ENCODE peak calls at places on chromosome 11, in eight cellular contexts. U is GM12865; T is heart left ventricle; A is mucosa of descending colon; H is epithelial cell of esophagus; Y is cardiac fibroblast; V is CD4-positive, alpha-beta T cell; R is A673. Q is an unnamed sample.

GRCh38 chr11:128905345-128906184 is 14.4 kb downstream of the KCNJ5 start:
- DNase-seq in U (peak), T (peak), A (peak), H (peak), Y (peak), V (peak), R (peak), Q (peak)

GRCh38 chr11:2233693-2234455 is 36.5 kb downstream of the ASCL2 start:
- DNase-seq in U (no peak), T (no peak), A (no peak), H (no peak), Y (no peak), V (no peak), R (no peak), Q (no peak)

GRCh38 chr11:4459470-4459869 is 10.4 kb downstream of the OR52K2 start:
- DNase-seq in U (peak), T (no peak), A (no peak), H (peak), Y (peak), V (no peak), R (no peak), Q (no peak)

GRCh38 chr11:24900960-24901549 is 404.2 kb downstream of the LUZP2 start:
- DNase-seq in U (no peak), T (no peak), A (no peak), H (no peak), Y (no peak), V (no peak), R (no peak), Q (no peak)

GRCh38 chr11:47400813-47401279 is 7.5 kb upstream of the SLC39A13 start:
- DNase-seq in U (peak), T (no peak), A (no peak), H (peak), Y (no peak), V (no peak), R (no peak), Q (no peak)

GRCh38 chr11:116703421-116703820 is 69.4 kb downstream of the BUD13 start:
- DNase-seq in U (no peak), T (no peak), A (no peak), H (no peak), Y (no peak), V (no peak), R (no peak), Q (no peak)

GRCh38 chr11:11641581-11641980 is 19.8 kb upstream of the GALNT18 start:
- DNase-seq in U (no peak), T (no peak), A (no peak), H (peak), Y (no peak), V (no peak), R (no peak), Q (no peak)

GRCh38 chr11:72553748-72554147 is 119.4 kb upstream of the CLPB start:
- DNase-seq in U (peak), T (no peak), A (no peak), H (no peak), Y (no peak), V (no peak), R (peak), Q (no peak)

GRCh38 chr11:109892321-109892794 is 200.8 kb upstream of the ZC3H12C start:
- DNase-seq in U (no peak), T (no peak), A (no peak), H (peak), Y (peak), V (no peak), R (no peak), Q (no peak)

GRCh38 chr11:75499423-75500305 is 26.1 kb downstream of the GDPD5 start:
- DNase-seq in U (no peak), T (no peak), A (no peak), H (peak), Y (peak), V (no peak), R (no peak), Q (no peak)

GRCh38 chr11:133926466-133927246 is 30.1 kb downstream of the IGSF9B start:
- DNase-seq in U (no peak), T (peak), A (no peak), H (no peak), Y (no peak), V (no peak), R (no peak), Q (no peak)

GRCh38 chr11:123235117-123235686 is 40.2 kb upstream of the CLMP start:
- DNase-seq in U (peak), T (peak), A (no peak), H (no peak), Y (peak), V (peak), R (peak), Q (no peak)

GRCh38 chr11:62552931-62553838 is 6.6 kb upstream of the AHNAK start:
- DNase-seq in U (peak), T (peak), A (peak), H (peak), Y (peak), V (peak), R (peak), Q (no peak)

GRCh38 chr11:12382451-12382850 is 5.1 kb downstream of the PARVA start:
- DNase-seq in U (no peak), T (no peak), A (no peak), H (no peak), Y (peak), V (no peak), R (no peak), Q (no peak)

GRCh38 chr11:5486003-5486402 is 2.5 kb upstream of the OR52D1 start:
- DNase-seq in U (no peak), T (no peak), A (no peak), H (no peak), Y (no peak), V (no peak), R (no peak), Q (no peak)

GRCh38 chr11:58286249-58286648 is 18.2 kb upstream of the OR10W1 start:
- DNase-seq in U (peak), T (no peak), A (no peak), H (peak), Y (peak), V (no peak), R (peak), Q (peak)

GRCh38 chr11:76806608-76807205 is 23.6 kb downstream of the TSKU start:
- DNase-seq in U (no peak), T (no peak), A (no peak), H (no peak), Y (no peak), V (no peak), R (no peak), Q (no peak)

DNA sequence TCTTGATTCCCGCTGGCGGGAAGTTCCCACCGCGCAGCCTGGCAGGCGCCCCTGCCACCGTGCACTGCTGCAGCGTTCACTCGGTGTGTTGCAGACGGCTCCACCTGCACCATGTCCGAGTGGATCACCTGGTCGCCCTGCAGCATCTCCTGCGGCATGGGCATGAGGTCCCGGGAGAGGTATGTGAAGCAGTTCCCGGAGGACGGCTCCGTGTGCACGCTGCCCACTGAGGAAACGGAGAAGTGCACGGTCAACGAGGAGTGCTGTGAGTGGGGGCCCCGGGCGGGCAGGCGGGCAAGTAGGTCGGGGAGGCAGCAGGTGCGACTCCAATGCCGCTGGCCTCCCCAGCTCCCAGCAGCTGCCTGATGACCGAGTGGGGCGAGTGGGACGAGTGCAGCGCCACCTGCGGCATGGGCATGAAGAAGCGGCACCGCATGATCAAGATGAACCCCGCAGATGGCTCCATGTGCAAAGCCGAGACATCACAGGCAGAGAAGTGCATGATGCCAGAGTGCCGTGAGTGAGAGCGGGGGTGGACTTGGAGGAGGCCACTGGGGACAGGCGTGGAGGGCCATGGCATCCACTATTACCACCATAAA is 99.7 kb downstream of the RRAS2 start:
- DNase-seq in U (no peak), T (no peak), A (peak), H (no peak), Y (no peak), V (no peak), R (no peak), Q (no peak)
- TF ChIP-seq CTCF in U (no peak), T (no peak), A (no peak), H (peak), Y (no peak), V (no peak), R (no peak), Q (no peak)

GRCh38 chr11:63635762-63636465 is 21.7 kb upstream of the PLAAT3 start:
- DNase-seq in U (peak), T (no peak), A (no peak), H (peak), Y (peak), V (peak), R (peak), Q (peak)
- TF ChIP-seq CTCF in U (peak), T (peak), A (peak), H (peak), Y (peak), V (peak), R (peak), Q (peak)

GRCh38 chr11:9316334-9316733 is 1.9 kb upstream of the TMEM41B start:
- DNase-seq in U (no peak), T (no peak), A (no peak), H (no peak), Y (no peak), V (no peak), R (no peak), Q (no peak)

GRCh38 chr11:9315078-9315688 is 790 bp upstream of the TMEM41B start:
- DNase-seq in U (no peak), T (no peak), A (no peak), H (peak), Y (no peak), V (no peak), R (no peak), Q (no peak)

GRCh38 chr11:9310485-9310884 is 3.9 kb downstream of the TMEM41B start:
- DNase-seq in U (no peak), T (no peak), A (no peak), H (no peak), Y (no peak), V (no peak), R (no peak), Q (no peak)

GRCh38 chr11:9313648-9314290 is 624 bp downstream of the TMEM41B start:
- DNase-seq in U (peak), T (no peak), A (no peak), H (peak), Y (peak), V (no peak), R (peak), Q (no peak)

DNA sequence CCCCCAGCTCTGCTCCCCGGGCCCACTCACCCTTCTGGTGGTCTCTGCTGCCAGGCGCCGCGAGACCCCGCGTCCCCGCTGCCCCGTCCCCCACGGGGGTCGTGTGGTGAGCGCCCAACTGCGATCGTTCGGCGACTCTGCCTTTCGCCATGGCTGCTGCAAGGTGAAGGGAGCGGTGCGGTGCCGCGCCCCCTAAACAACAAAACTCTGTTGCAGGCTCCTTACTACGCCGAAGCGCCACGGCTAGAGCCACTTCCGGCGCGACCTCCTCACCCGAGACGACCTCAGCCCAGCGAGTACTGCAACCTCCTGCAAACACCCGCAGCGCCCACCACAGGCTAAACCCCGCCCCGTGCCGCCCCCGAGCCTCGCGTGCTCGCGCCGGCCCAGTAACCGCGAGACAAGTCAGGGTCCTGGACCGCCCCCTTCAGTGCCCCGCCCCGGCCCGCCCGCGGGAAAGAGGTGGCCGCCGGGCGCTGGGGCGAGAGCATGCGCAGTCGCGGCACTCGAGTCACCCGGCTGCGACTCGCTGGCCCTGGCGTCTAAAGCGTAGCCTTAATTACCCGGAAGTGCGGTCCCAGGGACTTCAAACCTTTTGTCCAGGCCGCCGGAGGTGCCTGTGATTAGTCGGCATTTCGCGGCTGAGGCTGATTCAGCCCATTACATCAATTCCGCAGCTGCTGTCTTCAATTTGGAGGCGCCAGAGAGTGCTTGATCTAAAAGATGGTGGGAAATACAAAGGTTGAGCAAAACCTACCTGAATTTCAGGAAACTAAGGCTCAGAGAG is at the start of gene TMEM41B:
- DNase-seq in U (peak), T (peak), A (peak), H (peak), Y (peak), V (peak), R (peak), Q (peak)
- TF ChIP-seq CTCF in U (no peak), T (no peak), A (no peak), H (peak), Y (peak), V (no peak), R (no peak), Q (no peak)

GRCh38 chr11:120945042-120945441 is 78.9 kb upstream of the TBCEL start:
- DNase-seq in U (no peak), T (no peak), A (no peak), H (no peak), Y (no peak), V (no peak), R (no peak), Q (no peak)
- TF ChIP-seq CTCF in U (no peak), T (no peak), A (no peak), H (peak), Y (peak), V (no peak), R (peak), Q (no peak)

GRCh38 chr11:107705027-107705426 is 6.8 kb downstream of the SLN start:
- DNase-seq in U (no peak), T (no peak), A (no peak), H (peak), Y (peak), V (no peak), R (no peak), Q (no peak)

GRCh38 chr11:107702109-107702660 is 9.7 kb downstream of the SLN start:
- DNase-seq in U (no peak), T (no peak), A (no peak), H (no peak), Y (no peak), V (no peak), R (no peak), Q (no peak)

GRCh38 chr11:107706531-107706930 is 5.3 kb downstream of the SLN start:
- DNase-seq in U (no peak), T (no peak), A (no peak), H (no peak), Y (peak), V (no peak), R (no peak), Q (no peak)

GRCh38 chr11:107702723-107703122 is 9.1 kb downstream of the SLN start:
- DNase-seq in U (no peak), T (no peak), A (no peak), H (peak), Y (peak), V (no peak), R (no peak), Q (no peak)

DNA sequence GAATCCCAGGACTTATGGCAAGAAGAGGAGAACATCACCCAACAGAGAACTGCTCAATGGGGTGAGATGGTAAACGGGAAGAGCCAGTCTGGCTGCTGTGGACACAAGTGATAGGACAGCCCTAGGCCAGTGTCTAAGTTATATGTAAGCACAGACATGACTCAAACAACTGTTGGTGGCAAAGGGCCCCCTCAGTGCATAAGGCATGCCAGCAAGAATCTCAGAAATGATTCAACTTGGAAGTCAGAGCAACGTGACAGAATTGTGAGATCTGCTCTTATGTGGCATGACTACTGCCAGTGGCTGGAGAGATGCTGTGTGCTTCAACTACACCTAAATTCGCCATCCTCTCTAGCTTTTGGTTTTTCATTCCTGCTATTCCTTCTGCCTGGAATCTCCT is 7.4 kb downstream of the SLN start:
- DNase-seq in U (no peak), T (no peak), A (no peak), H (peak), Y (peak), V (no peak), R (no peak), Q (no peak)
- TF ChIP-seq CTCF in U (no peak), T (no peak), A (no peak), H (no peak), Y (no peak), V (no peak), R (no peak), Q (no peak)